ENCODE peak calls at places on chromosome 10, in seven cellular contexts. J is WERI-Rb-1, L is uterus, G is brain microvascular endothelial cell, R is hepatocyte, V is neural progenitor cell, Q is neuronal stem cell. E is an unnamed sample.
A peak's percentile ranks its signal among the peaks of the same experiment; 100 is the strongest.

GRCh38 chr10:77889277-77889903 is 37.2 kb downstream of the DLG5 start:
- DNase-seq in J (peak; percentile 87), L (no peak), G (no peak), R (peak; percentile 76), V (peak; percentile 88), Q (peak; percentile 59), E (no peak)

GRCh38 chr10:83995932-83996331 is 143.4 kb upstream of the GHITM start:
- DNase-seq in J (no peak), L (no peak), G (no peak), R (no peak), V (no peak), Q (no peak), E (no peak)

GRCh38 chr10:103745264-103746247 is 109.8 kb downstream of the SH3PXD2A start:
- DNase-seq in J (no peak), L (no peak), G (no peak), R (peak; percentile 41), V (no peak), Q (no peak), E (no peak)

GRCh38 chr10:15695852-15696251 is 23.9 kb downstream of the ITGA8 start:
- DNase-seq in J (no peak), L (no peak), G (no peak), R (no peak), V (peak; percentile 12), Q (no peak), E (no peak)

GRCh38 chr10:109959571-109960145 is 36.3 kb upstream of the XPNPEP1 start:
- DNase-seq in J (no peak), L (no peak), G (no peak), R (no peak), V (no peak), Q (no peak), E (no peak)

GRCh38 chr10:100184426-100185219 is 1.2 kb downstream of the ERLIN1 start:
- DNase-seq in J (peak; percentile 29), L (no peak), G (no peak), R (peak; percentile 13), V (peak; percentile 45), Q (no peak), E (peak; percentile 33)

GRCh38 chr10:10605551-10606081 is 412.1 kb upstream of the CELF2 start:
- DNase-seq in J (no peak), L (peak; percentile 76), G (peak; percentile 76), R (peak; percentile 39), V (no peak), Q (no peak), E (no peak)

GRCh38 chr10:17199351-17199804 is 2.1 kb downstream of the TRDMT1 start:
- DNase-seq in J (no peak), L (no peak), G (peak; percentile 14), R (no peak), V (peak; percentile 16), Q (no peak), E (no peak)

GRCh38 chr10:86734209-86734988 is 22.0 kb upstream of the BMPR1A start:
- DNase-seq in J (no peak), L (no peak), G (no peak), R (no peak), V (no peak), Q (no peak), E (no peak)

GRCh38 chr10:110365356-110366143 is 60.8 kb upstream of the SMNDC1 start:
- DNase-seq in J (no peak), L (no peak), G (no peak), R (no peak), V (no peak), Q (no peak), E (no peak)

GRCh38 chr10:76420725-76421124 is 989.3 kb downstream of the LRMDA start:
- DNase-seq in J (no peak), L (no peak), G (no peak), R (no peak), V (no peak), Q (no peak), E (no peak)

GRCh38 chr10:76732306-76732705 is 905.3 kb downstream of the KCNMA1 start:
- DNase-seq in J (no peak), L (no peak), G (no peak), R (no peak), V (no peak), Q (no peak), E (no peak)

GRCh38 chr10:42790835-42791234 is 8.2 kb downstream of the BMS1 start:
- DNase-seq in J (no peak), L (no peak), G (peak; percentile 40), R (no peak), V (peak; percentile 62), Q (peak; percentile 27), E (no peak)

GRCh38 chr10:131901181-131901829 is 497 bp downstream of the PPP2R2D start:
- DNase-seq in J (no peak), L (peak; percentile 26), G (no peak), R (peak; percentile 80), V (peak; percentile 60), Q (no peak), E (peak; percentile 52)

GRCh38 chr10:107666214-107666613 is 501.7 kb upstream of the SORCS1 start:
- DNase-seq in J (no peak), L (no peak), G (no peak), R (no peak), V (no peak), Q (no peak), E (no peak)

GRCh38 chr10:78714225-78714624 is 354.5 kb upstream of the ZMIZ1 start:
- DNase-seq in J (no peak), L (no peak), G (no peak), R (no peak), V (no peak), Q (no peak), E (no peak)

GRCh38 chr10:69335063-69335587 is 56.8 kb downstream of the HK1 start:
- DNase-seq in J (no peak), L (peak; percentile 23), G (no peak), R (no peak), V (no peak), Q (no peak), E (no peak)

GRCh38 chr10:72106154-72106849 is 18.0 kb upstream of the SPOCK2 start:
- DNase-seq in J (no peak), L (no peak), G (no peak), R (no peak), V (no peak), Q (no peak), E (no peak)

GRCh38 chr10:123847686-123848432 is 43.7 kb downstream of the CPXM2 start:
- DNase-seq in J (no peak), L (no peak), G (no peak), R (peak; percentile 33), V (no peak), Q (no peak), E (no peak)

DNA sequence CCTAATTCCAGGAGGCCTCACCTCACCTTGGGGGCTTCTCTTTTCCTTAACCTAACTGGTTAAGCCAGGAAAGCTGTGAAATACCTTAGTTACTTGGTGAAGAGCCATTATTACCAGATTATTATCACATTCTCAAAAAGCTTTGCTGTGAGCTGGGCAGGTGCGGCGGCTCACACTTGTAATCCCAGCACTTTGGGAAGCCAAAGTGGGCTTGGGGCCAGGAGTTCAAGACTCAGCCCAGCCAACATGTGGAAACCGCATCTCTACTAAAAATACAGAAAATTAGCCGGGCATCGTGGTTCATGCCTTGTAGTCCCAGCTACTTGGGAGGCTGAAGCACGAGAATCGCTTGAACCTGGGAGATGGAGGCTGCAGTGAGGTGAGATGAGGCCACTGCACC is 102.4 kb upstream of the KLF6 start:
- DNase-seq in J (no peak), L (no peak), G (peak; percentile 33), R (no peak), V (no peak), Q (no peak), E (no peak)
- H3K4me3 ChIP-seq in J (no peak overlapping the region), L (no peak overlapping the region), G (no peak overlapping the region), R (no peak overlapping the region), V (no peak overlapping the region), Q (no peak overlapping the region), E (no peak overlapping the region)

DNA sequence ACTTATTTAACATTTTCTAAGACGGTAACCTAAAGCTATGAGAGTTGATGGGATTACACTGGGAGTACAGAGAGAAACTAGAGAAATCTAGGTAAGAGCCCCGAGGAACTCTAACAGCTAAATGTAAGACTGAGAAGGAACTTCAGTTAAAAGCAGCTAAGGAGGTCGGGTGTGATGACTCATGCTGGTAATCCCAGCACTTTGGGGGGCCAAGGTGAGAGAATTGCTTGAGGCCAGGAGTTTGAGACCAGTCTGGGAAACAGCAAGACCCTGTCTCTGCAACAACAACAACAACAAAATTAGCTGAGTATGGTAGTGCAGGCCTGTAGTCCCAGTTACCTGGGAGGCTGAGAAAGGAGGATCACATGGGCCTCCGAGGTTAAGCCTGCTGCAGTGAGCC is 24.0 kb downstream of the FRA10AC1 start:
- DNase-seq in J (no peak), L (no peak), G (no peak), R (no peak), V (no peak), Q (no peak), E (no peak)
- H3K36me3 ChIP-seq in J (no peaks in the 10 kb centered on the region), L (no peaks in the 10 kb centered on the region), G (peaks cover 12% of the 10 kb centered on the region), R (no peaks in the 10 kb centered on the region), V (peaks cover 9% of the 10 kb centered on the region), Q (no peaks in the 10 kb centered on the region), E (peaks cover 32% of the 10 kb centered on the region)

GRCh38 chr10:43899224-43899959 is 250.7 kb upstream of the ZNF32 start:
- DNase-seq in J (no peak), L (no peak), G (no peak), R (no peak), V (no peak), Q (no peak), E (no peak)
- H3K27ac ChIP-seq in J (no peak overlapping the region), L (no peak overlapping the region), G (no peak overlapping the region), R (no peak overlapping the region), V (no peak overlapping the region), Q (no peak overlapping the region), E (no peak overlapping the region)

DNA sequence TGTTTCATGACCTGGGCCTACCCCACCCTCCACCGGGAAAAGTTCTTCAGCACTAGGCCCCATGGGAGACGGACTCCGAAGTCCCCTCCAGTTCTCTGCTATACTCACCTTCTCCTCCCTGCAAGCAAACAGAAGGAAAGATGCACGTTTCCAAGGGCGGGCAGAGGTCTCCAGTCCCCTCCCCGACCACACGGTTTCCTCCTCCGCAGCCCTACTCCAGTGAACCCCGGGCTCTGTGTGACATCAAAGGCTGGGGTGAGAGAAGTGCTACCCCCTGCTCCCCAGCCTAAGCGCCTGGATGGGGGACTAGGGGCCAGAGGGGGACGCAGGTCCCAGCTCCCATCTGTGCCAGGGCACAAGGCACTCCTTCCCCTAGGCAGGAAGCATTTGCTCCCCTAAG is 52.9 kb downstream of the ASB13 start:
- DNase-seq in J (no peak), L (no peak), G (no peak), R (no peak), V (no peak), Q (no peak), E (no peak)
- H3K4me3 ChIP-seq in J (no peak overlapping the region), L (no peak overlapping the region), G (no peak overlapping the region), R (no peak overlapping the region), V (no peak overlapping the region), Q (no peak overlapping the region), E (no peak overlapping the region)

E was measured in SJSA1.